ENCODE peak calls at places on chromosomes 3 and 15, in five cellular contexts. One of them, this sample, is unnamed.
A peak's percentile ranks its signal among the peaks of the same experiment; 100 is the strongest.

GRCh38 chr3:186361612-186362408 is at the start of gene DGKG:
- DNase-seq in prostate gland: no peak
- DNase-seq in upper lobe of left lung: peak; percentile 70
- DNase-seq in transverse colon: peak; percentile 49
- DNase-seq in breast epithelium: peak; percentile 51
- DNase-seq in this sample: peak; percentile 58

GRCh38 chr3:24048843-24049242 is 103.8 kb downstream of the NR1D2 start:
- DNase-seq in transverse colon: no peak
- DNase-seq in breast epithelium: no peak
- DNase-seq in upper lobe of left lung: no peak
- DNase-seq in prostate gland: no peak
- DNase-seq in this sample: no peak

GRCh38 chr15:61426466-61426865 is 197.4 kb upstream of the RORA start:
- DNase-seq in breast epithelium: no peak
- DNase-seq in transverse colon: no peak
- DNase-seq in upper lobe of left lung: no peak
- DNase-seq in prostate gland: no peak
- DNase-seq in this sample: no peak

GRCh38 chr3:152365766-152366593 is 97.3 kb downstream of the MBNL1 start:
- DNase-seq in upper lobe of left lung: no peak
- DNase-seq in prostate gland: no peak
- DNase-seq in transverse colon: no peak
- DNase-seq in breast epithelium: no peak
- DNase-seq in this sample: no peak

GRCh38 chr3:55896155-55896554 is 409.0 kb upstream of the WNT5A start:
- DNase-seq in upper lobe of left lung: no peak
- DNase-seq in breast epithelium: no peak
- DNase-seq in prostate gland: no peak
- DNase-seq in transverse colon: no peak
- DNase-seq in this sample: no peak

GRCh38 chr15:31457161-31457560 is 130.5 kb downstream of the KLF13 start:
- DNase-seq in prostate gland: no peak
- DNase-seq in upper lobe of left lung: peak; percentile 13
- DNase-seq in breast epithelium: no peak
- DNase-seq in transverse colon: no peak
- DNase-seq in this sample: no peak

GRCh38 chr3:14133188-14133800 is 8.4 kb downstream of the TMEM43 start:
- DNase-seq in prostate gland: no peak
- DNase-seq in breast epithelium: no peak
- DNase-seq in upper lobe of left lung: no peak
- DNase-seq in transverse colon: peak; percentile 78
- DNase-seq in this sample: no peak

GRCh38 chr3:122510878-122511481 is 3.8 kb downstream of the KPNA1 start:
- DNase-seq in prostate gland: no peak
- DNase-seq in breast epithelium: no peak
- DNase-seq in transverse colon: no peak
- DNase-seq in upper lobe of left lung: peak; percentile 74
- DNase-seq in this sample: no peak

GRCh38 chr3:182487621-182488020 is 305.7 kb upstream of the ATP11B start:
- DNase-seq in prostate gland: no peak
- DNase-seq in transverse colon: no peak
- DNase-seq in upper lobe of left lung: no peak
- DNase-seq in breast epithelium: no peak
- DNase-seq in this sample: no peak

GRCh38 chr3:193831495-193832455 is 238.8 kb downstream of the OPA1 start:
- DNase-seq in breast epithelium: no peak
- DNase-seq in upper lobe of left lung: no peak
- DNase-seq in prostate gland: peak; percentile 73
- DNase-seq in transverse colon: no peak
- DNase-seq in this sample: no peak

DNA sequence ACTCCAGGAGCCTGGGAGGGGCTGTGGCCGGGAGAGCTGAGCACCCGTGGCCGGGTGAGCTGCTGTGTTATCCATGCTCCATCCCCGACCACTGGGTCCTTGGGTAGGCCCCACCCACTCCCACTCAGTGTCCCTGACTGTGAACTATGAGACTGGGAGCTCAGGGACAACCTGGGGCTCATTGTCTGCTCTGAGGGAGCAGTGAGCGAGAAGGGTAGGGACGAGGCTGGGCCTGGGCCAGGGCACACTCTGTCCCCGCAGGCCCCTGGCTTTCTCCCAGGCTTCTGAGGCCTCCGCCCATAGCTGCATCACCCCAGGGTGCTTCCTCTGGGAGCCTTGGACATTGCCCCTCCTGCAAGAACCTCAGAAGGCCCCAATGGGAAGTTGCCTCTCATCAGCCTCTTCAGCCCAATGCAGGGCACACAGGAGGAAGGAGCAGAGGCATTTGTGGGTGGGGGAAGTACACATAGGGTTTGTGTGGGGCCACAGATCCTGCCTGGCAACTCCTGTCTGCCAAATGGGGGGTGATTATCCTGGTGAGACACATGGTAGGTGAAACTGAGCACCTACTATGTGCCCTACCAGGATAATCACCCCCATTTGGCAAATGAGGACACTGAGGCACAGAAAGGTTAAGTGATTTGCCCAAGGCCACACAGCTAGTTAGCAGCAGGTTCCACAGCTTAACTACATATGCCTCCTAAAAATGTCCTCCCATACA is 2.4 kb downstream of the ANPEP start:
- DNase-seq in prostate gland: peak; percentile 87
- DNase-seq in transverse colon: peak; percentile 88
- DNase-seq in upper lobe of left lung: peak; percentile 82
- DNase-seq in breast epithelium: peak; percentile 84
- DNase-seq in this sample: peak; percentile 74
- TF ChIP-seq POLR2AphosphoS5 in prostate gland: peak; percentile 81
- TF ChIP-seq POLR2AphosphoS5 in transverse colon: peak; percentile 49
- TF ChIP-seq POLR2AphosphoS5 in upper lobe of left lung: no peak
- TF ChIP-seq POLR2AphosphoS5 in breast epithelium: peak; percentile 16
- TF ChIP-seq POLR2AphosphoS5 in this sample: no peak

DNA sequence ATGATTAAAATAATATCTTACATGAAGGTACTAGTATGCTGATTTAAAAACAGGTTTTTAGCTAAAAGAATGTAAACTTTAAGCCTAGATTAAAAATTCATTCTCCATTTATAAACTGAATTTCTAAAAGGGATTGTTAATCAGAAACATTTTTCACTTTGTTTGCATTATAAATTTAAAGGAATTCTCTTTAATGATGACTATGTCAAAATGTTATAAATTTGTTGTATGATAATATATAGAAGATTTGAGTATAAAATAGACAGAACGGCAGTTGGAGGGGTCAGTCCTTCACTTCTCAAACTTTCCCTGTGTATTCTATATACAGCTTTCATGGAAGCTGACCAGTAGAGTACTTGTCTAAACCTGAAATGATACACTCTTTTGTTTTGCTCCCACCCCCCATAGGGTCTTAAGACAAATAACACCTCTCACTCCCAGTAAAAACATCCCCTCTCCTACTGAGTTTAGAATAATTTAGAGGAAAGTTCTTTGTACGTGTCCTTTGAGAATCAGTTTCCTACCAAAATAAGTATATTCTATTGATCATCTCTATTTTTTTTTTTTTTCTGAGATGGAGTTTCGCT is 64.9 kb upstream of the PYGO1 start:
- DNase-seq in transverse colon: no peak
- DNase-seq in upper lobe of left lung: no peak
- DNase-seq in breast epithelium: no peak
- DNase-seq in prostate gland: no peak
- DNase-seq in this sample: no peak
- H3K4me1 ChIP-seq in transverse colon: no peaks in the 10 kb centered on the region
- H3K4me1 ChIP-seq in upper lobe of left lung: no peaks in the 10 kb centered on the region
- H3K4me1 ChIP-seq in breast epithelium: no peaks in the 10 kb centered on the region
- H3K4me1 ChIP-seq in prostate gland: no peaks in the 10 kb centered on the region
- H3K4me1 ChIP-seq in this sample: no peaks in the 10 kb centered on the region

DNA sequence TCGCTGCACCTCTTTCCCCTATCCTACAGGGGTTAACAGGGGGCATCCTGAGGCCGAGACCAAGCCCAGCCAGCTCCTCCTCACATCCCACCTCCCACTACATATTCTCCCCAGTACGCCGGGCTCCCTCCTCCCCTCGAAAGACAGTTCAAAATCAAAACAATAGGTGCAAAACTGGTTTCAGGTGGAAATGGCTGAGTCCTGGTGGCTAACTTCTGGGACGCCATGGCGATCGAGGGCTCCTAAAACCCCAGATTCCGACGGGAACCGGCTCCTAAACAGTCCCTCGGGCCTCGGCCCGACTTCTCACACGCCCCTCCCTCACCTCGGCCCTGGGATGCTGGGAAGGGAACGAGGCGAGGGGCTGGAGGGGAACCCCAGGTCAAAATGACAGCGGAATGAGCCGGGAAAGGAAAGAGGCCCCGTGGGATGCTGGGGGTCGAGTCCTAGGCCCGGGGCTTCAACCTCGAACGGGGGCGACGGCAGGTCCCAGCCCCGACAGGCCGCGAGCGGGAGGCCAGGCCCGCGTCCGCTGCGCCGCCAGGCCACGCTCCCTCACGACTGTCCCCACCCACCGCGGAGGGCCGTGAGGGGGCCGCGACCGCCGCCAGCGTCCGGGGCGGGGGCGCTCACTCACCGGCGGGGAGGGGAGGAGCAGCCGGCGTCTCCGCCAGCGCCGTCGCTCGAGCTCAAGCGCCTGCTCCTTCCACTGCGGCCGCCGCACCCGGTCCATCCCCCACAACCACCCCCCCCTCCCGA is 475 bp downstream of the TMCC1 start:
- DNase-seq in transverse colon: peak; percentile 74
- DNase-seq in upper lobe of left lung: no peak
- DNase-seq in breast epithelium: peak; percentile 55
- DNase-seq in prostate gland: peak; percentile 12
- DNase-seq in this sample: no peak
- TF ChIP-seq POLR2A in transverse colon: peak; percentile 30
- TF ChIP-seq POLR2A in upper lobe of left lung: peak; percentile 74
- TF ChIP-seq POLR2A in breast epithelium: no peak
- TF ChIP-seq POLR2A in prostate gland: peak; percentile 62
- TF ChIP-seq POLR2A in this sample: no peak

DNA sequence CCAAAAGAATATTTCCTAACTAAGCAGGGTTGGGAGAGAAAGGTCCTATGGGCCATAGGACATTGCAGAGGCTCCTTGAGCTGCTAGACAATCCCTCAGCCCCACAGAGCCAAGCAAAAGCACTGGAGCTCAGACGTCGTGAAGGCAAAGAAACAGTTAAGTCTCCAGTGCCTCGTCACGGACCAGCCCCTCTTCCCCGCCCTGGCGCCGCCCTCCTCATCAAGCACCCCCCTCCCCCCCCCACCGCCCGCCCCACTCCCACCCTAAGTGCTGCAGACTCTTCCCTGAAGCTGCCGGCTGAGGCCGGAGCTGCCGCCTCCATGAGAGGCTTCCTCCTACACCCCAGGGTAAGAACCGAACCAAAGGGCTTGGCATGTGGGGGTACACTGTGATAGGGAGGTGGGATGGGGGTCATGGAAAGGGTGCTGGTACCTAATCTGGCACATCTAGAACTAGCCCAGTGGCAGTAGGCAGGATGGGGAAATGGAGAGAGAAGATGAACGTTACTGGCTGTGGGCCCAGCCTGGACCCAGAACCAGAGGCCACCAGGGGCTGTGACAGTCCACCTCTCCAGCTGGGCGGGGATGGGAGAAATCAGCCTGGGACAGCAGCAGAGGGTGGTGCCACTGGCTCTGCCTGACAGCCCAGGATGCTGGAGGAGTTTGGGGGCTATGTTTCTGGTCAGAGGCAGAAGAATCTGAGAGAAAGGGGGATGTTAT is at the start of gene MAP1A:
- DNase-seq in upper lobe of left lung: no peak
- DNase-seq in breast epithelium: no peak
- DNase-seq in prostate gland: no peak
- DNase-seq in transverse colon: peak; percentile 37
- DNase-seq in this sample: no peak
- TF ChIP-seq POLR2AphosphoS5 in upper lobe of left lung: no peak
- TF ChIP-seq POLR2AphosphoS5 in breast epithelium: no peak
- TF ChIP-seq POLR2AphosphoS5 in prostate gland: no peak
- TF ChIP-seq POLR2AphosphoS5 in transverse colon: no peak
- TF ChIP-seq POLR2AphosphoS5 in this sample: no peak

GRCh38 chr15:68173119-68173518 is 32.0 kb downstream of the CALML4 start:
- DNase-seq in breast epithelium: no peak
- DNase-seq in prostate gland: no peak
- DNase-seq in transverse colon: no peak
- DNase-seq in upper lobe of left lung: no peak
- DNase-seq in this sample: no peak
- H3K4me1 ChIP-seq in breast epithelium: no peaks in the 10 kb centered on the region
- H3K4me1 ChIP-seq in prostate gland: no peaks in the 10 kb centered on the region
- H3K4me1 ChIP-seq in transverse colon: no peaks in the 10 kb centered on the region
- H3K4me1 ChIP-seq in upper lobe of left lung: no peaks in the 10 kb centered on the region
- H3K4me1 ChIP-seq in this sample: no peaks in the 10 kb centered on the region

GRCh38 chr3:146540236-146540635 is 4.2 kb downstream of the PLSCR1 start:
- DNase-seq in transverse colon: no peak
- DNase-seq in breast epithelium: no peak
- DNase-seq in upper lobe of left lung: no peak
- DNase-seq in prostate gland: no peak
- DNase-seq in this sample: no peak

GRCh38 chr3:146540978-146541377 is 3.4 kb downstream of the PLSCR1 start:
- DNase-seq in transverse colon: no peak
- DNase-seq in prostate gland: no peak
- DNase-seq in breast epithelium: no peak
- DNase-seq in upper lobe of left lung: no peak
- DNase-seq in this sample: no peak

GRCh38 chr3:146543461-146544012 is 870 bp downstream of the PLSCR1 start:
- DNase-seq in transverse colon: no peak
- DNase-seq in prostate gland: peak; percentile 20
- DNase-seq in upper lobe of left lung: peak; percentile 31
- DNase-seq in breast epithelium: no peak
- DNase-seq in this sample: no peak

GRCh38 chr3:146542968-146543367 is 1.4 kb downstream of the PLSCR1 start:
- DNase-seq in transverse colon: no peak
- DNase-seq in breast epithelium: no peak
- DNase-seq in upper lobe of left lung: no peak
- DNase-seq in prostate gland: no peak
- DNase-seq in this sample: no peak

GRCh38 chr3:146542179-146542578 is 2.2 kb downstream of the PLSCR1 start:
- DNase-seq in breast epithelium: no peak
- DNase-seq in upper lobe of left lung: no peak
- DNase-seq in prostate gland: no peak
- DNase-seq in transverse colon: no peak
- DNase-seq in this sample: no peak
- TF ChIP-seq POLR2A in breast epithelium: no peak
- TF ChIP-seq POLR2A in upper lobe of left lung: no peak
- TF ChIP-seq POLR2A in prostate gland: no peak
- TF ChIP-seq POLR2A in transverse colon: peak; percentile 9
- TF ChIP-seq POLR2A in this sample: no peak